ENCODE peak calls at places on chromosomes 2 and 18, in seven cellular contexts. D is stimulated activated CD8-positive, alpha-beta memory T cell treated with anti-CD3 and anti-CD28 coated beads, Interleukin-12 subunit alpha, Interleukin-12 subunit beta, amount 100 ng/mL, for 4 hours; T is CD4-positive, alpha-beta T cell; R is iPS-NIHi11; X is activated T-helper 1 cell treated with anti-CD3 and anti-CD28 coated beads, Interleukin-2, amount 50 U/mL, for 16 hours; G is ACHN; U is cardiac fibroblast. K is an unnamed sample.

GRCh38 chr2:39733070-39733674 is 45.9 kb downstream of the THUMPD2 start:
- DNase-seq in D (no peak), T (no peak), R (no peak), X (no peak), G (no peak), U (no peak), K (no peak)

GRCh38 chr2:1287427-1287826 is 125.8 kb upstream of the TPO start:
- DNase-seq in D (no peak), T (no peak), R (no peak), X (no peak), G (no peak), U (no peak), K (no peak)

GRCh38 chr2:189318761-189319160 is 122.5 kb upstream of the WDR75 start:
- DNase-seq in D (no peak), T (no peak), R (no peak), X (no peak), G (no peak), U (no peak), K (no peak)

GRCh38 chr2:12502759-12503158 is 214.0 kb upstream of the TRIB2 start:
- DNase-seq in D (peak), T (no peak), R (no peak), X (peak), G (no peak), U (no peak), K (no peak)

GRCh38 chr2:207166349-207167128 is 791 bp upstream of the KLF7 start:
- DNase-seq in D (peak), T (peak), R (peak), X (peak), G (peak), U (peak), K (peak)

GRCh38 chr2:230929381-230930148 is 4.5 kb upstream of the GPR55 start:
- DNase-seq in D (no peak), T (peak), R (no peak), X (no peak), G (no peak), U (no peak), K (no peak)

GRCh38 chr2:199452991-199453379 is 4.8 kb downstream of the SATB2 start:
- DNase-seq in D (no peak), T (no peak), R (no peak), X (no peak), G (no peak), U (no peak), K (no peak)

GRCh38 chr2:230457073-230457768 is 41.2 kb downstream of the SP100 start:
- DNase-seq in D (no peak), T (no peak), R (no peak), X (no peak), G (no peak), U (no peak), K (no peak)

GRCh38 chr2:134852518-134852917 is 14.1 kb downstream of the ACMSD start:
- DNase-seq in D (no peak), T (no peak), R (peak), X (no peak), G (no peak), U (no peak), K (no peak)

GRCh38 chr2:196195302-196195701 is 23.9 kb upstream of the STK17B start:
- DNase-seq in D (no peak), T (no peak), R (no peak), X (no peak), G (no peak), U (no peak), K (no peak)

GRCh38 chr2:54728669-54729120 is 5.2 kb downstream of the EML6 start:
- DNase-seq in D (no peak), T (no peak), R (no peak), X (no peak), G (peak), U (peak), K (no peak)

GRCh38 chr2:223949241-223949640 is 4.1 kb upstream of the WDFY1 start:
- DNase-seq in D (no peak), T (no peak), R (no peak), X (no peak), G (no peak), U (no peak), K (no peak)

GRCh38 chr2:26976242-26976641 is 5.8 kb downstream of the MAPRE3 start:
- DNase-seq in D (no peak), T (no peak), R (no peak), X (no peak), G (no peak), U (peak), K (no peak)

GRCh38 chr2:168216351-168217005 is 30.9 kb downstream of the STK39 start:
- DNase-seq in D (no peak), T (no peak), R (no peak), X (no peak), G (no peak), U (no peak), K (no peak)

GRCh38 chr2:21175895-21176646 is 52.3 kb downstream of the TDRD15 start:
- DNase-seq in D (no peak), T (no peak), R (no peak), X (no peak), G (peak), U (no peak), K (no peak)

GRCh38 chr18:79756826-79757225 is 40.9 kb upstream of the KCNG2 start:
- DNase-seq in D (no peak), T (no peak), R (no peak), X (no peak), G (no peak), U (no peak), K (no peak)

GRCh38 chr2:184599875-184600227 is 1.5 kb downstream of the ZNF804A start:
- DNase-seq in D (no peak), T (no peak), R (no peak), X (no peak), G (no peak), U (no peak), K (no peak)

GRCh38 chr2:210456571-210456970 is 20.0 kb downstream of the LANCL1 start:
- DNase-seq in D (no peak), T (no peak), R (no peak), X (no peak), G (no peak), U (no peak), K (no peak)

GRCh38 chr2:92074549-92074898 is 2796.7 kb upstream of the TEKT4 start:
- DNase-seq in D (no peak), T (no peak), R (no peak), X (no peak), G (no peak), U (no peak), K (no peak)

GRCh38 chr2:8616084-8616419 is 65.8 kb upstream of the ID2 start:
- DNase-seq in D (no peak), T (no peak), R (no peak), X (no peak), G (no peak), U (no peak), K (no peak)

GRCh38 chr2:119659601-119660342 is 19.2 kb upstream of the TMEM177 start:
- DNase-seq in D (no peak), T (no peak), R (peak), X (no peak), G (peak), U (peak), K (peak)

GRCh38 chr18:12921178-12921577 is 26.6 kb upstream of the SEH1L start:
- DNase-seq in D (no peak), T (no peak), R (no peak), X (no peak), G (no peak), U (no peak), K (no peak)

GRCh38 chr2:96138146-96139145 is at the start of gene ASTL:
- DNase-seq in D (peak), T (peak), R (peak), X (no peak), G (peak), U (peak), K (peak)

K was measured in HEK293T.